ENCODE peak calls at places on chromosomes 16 and 17, in nine cellular contexts. S, P, U, W, L, B, K, O and I are unnamed samples.

GRCh38 chr17:21462259-21462658 is 86.1 kb downstream of the KCNJ12 start:
- DNase-seq in S (no peak), P (no peak), U (no peak), W (no peak), L (no peak), B (no peak), K (no peak), O (no peak), I (no peak)

GRCh38 chr17:37147301-37147812 is 198.6 kb downstream of the AATF start:
- DNase-seq in S (no peak), P (no peak), U (no peak), W (no peak), L (no peak), B (no peak), K (no peak), O (no peak), I (no peak)

GRCh38 chr17:57405486-57406072 is 149.3 kb downstream of the MSI2 start:
- DNase-seq in S (peak; percentile 31), P (no peak), U (no peak), W (no peak), L (no peak), B (no peak), K (no peak), O (no peak), I (no peak)

GRCh38 chr16:56935201-56935600 is 3.3 kb downstream of the HERPUD1 start:
- DNase-seq in S (no peak), P (no peak), U (no peak), W (no peak), L (peak; percentile 0), B (no peak), K (no peak), O (no peak), I (no peak)

GRCh38 chr17:36485805-36486203 is 677 bp upstream of the ZNHIT3 start:
- DNase-seq in S (no peak), P (no peak), U (no peak), W (no peak), L (no peak), B (no peak), K (no peak), O (no peak), I (no peak)

GRCh38 chr16:50603206-50604064 is 55.2 kb downstream of the NKD1 start:
- DNase-seq in S (peak; percentile 54), P (peak; percentile 61), U (no peak), W (no peak), L (peak; percentile 94), B (peak; percentile 33), K (no peak), O (peak; percentile 46), I (no peak)

GRCh38 chr16:71673190-71673956 is 47.4 kb downstream of the MARVELD3 start:
- DNase-seq in S (no peak), P (no peak), U (no peak), W (no peak), L (no peak), B (no peak), K (no peak), O (no peak), I (no peak)

GRCh38 chr16:12758031-12758669 is 45.5 kb downstream of the CPPED1 start:
- DNase-seq in S (peak; percentile 8), P (no peak), U (no peak), W (no peak), L (no peak), B (no peak), K (no peak), O (no peak), I (no peak)

GRCh38 chr17:4950075-4950756 is 703 bp upstream of the ENO3 start:
- DNase-seq in S (no peak), P (peak; percentile 74), U (peak; percentile 61), W (no peak), L (no peak), B (peak; percentile 75), K (peak; percentile 86), O (peak; percentile 90), I (peak; percentile 40)

GRCh38 chr16:67537636-67538591 is 9.3 kb downstream of the RIPOR1 start:
- DNase-seq in S (peak; percentile 50), P (peak; percentile 76), U (peak; percentile 58), W (peak; percentile 69), L (no peak), B (peak; percentile 73), K (peak; percentile 72), O (peak; percentile 89), I (peak; percentile 65)

GRCh38 chr16:83781-84615 is 6.0 kb downstream of the MPG start:
- DNase-seq in S (peak; percentile 48), P (no peak), U (no peak), W (no peak), L (peak; percentile 87), B (no peak), K (no peak), O (peak; percentile 53), I (peak; percentile 94)
- H3K36me3 ChIP-seq in S (peaks cover 72% of the 10 kb centered on the region), P (no peaks in the 10 kb centered on the region), U (peaks cover 32% of the 10 kb centered on the region), W (peaks cover 9% of the 10 kb centered on the region), L (peaks cover 62% of the 10 kb centered on the region), B (no peaks in the 10 kb centered on the region), K (peaks cover 29% of the 10 kb centered on the region), O (peaks cover 3% of the 10 kb centered on the region), I (peaks cover 20% of the 10 kb centered on the region)

DNA sequence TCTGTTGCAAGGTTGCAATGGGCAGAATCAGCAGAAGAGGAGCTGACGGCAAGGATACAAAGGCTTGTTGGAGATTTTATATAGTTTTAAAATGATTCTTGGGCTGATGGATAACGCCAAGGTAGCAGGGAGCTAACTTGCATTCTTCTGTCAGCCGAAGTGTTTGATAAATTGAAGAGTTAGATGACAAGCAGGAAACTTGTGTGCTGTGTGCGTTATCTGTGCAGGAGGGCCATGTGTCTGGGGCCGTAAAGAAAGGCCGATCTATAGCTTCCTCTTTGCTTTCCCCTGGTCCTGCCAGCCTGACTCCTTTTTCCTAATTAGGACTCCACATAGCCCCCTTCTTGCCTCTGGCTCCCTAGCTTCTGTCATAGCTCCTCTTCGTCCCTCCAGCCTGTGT is 6.7 kb upstream of the WWOX start:
- DNase-seq in S (no peak), P (no peak), U (no peak), W (no peak), L (no peak), B (no peak), K (no peak), O (no peak), I (no peak)
- H3K27ac ChIP-seq in S (no peak overlapping the region), P (no peak overlapping the region), U (no peak overlapping the region), W (no peak overlapping the region), L (no peak overlapping the region), B (no peak overlapping the region), K (no peak overlapping the region), O (no peak overlapping the region), I (no peak overlapping the region)

GRCh38 chr16:14240964-14241363 is 169.8 kb downstream of the MRTFB start:
- DNase-seq in S (no peak), P (no peak), U (no peak), W (no peak), L (no peak), B (no peak), K (no peak), O (no peak), I (no peak)
- H3K36me3 ChIP-seq in S (peaks cover 78% of the 10 kb centered on the region), P (no peaks in the 10 kb centered on the region), U (peaks cover 11% of the 10 kb centered on the region), W (no peaks in the 10 kb centered on the region), L (peaks cover 36% of the 10 kb centered on the region), B (no peaks in the 10 kb centered on the region), K (peaks cover 8% of the 10 kb centered on the region), O (no peaks in the 10 kb centered on the region), I (peaks cover 36% of the 10 kb centered on the region)

GRCh38 chr17:9845306-9845705 is 19.6 kb downstream of the GLP2R start:
- DNase-seq in S (no peak), P (no peak), U (no peak), W (no peak), L (no peak), B (no peak), K (no peak), O (no peak), I (no peak)

GRCh38 chr17:9843152-9844010 is 17.7 kb downstream of the GLP2R start:
- DNase-seq in S (peak; percentile 71), P (no peak), U (no peak), W (no peak), L (no peak), B (no peak), K (no peak), O (no peak), I (no peak)

GRCh38 chr17:9844153-9844552 is 18.4 kb downstream of the GLP2R start:
- DNase-seq in S (no peak), P (no peak), U (no peak), W (no peak), L (no peak), B (no peak), K (no peak), O (no peak), I (no peak)

GRCh38 chr17:9839433-9839832 is 13.7 kb downstream of the GLP2R start:
- DNase-seq in S (no peak), P (no peak), U (no peak), W (no peak), L (no peak), B (no peak), K (no peak), O (no peak), I (no peak)

GRCh38 chr17:9842057-9842758 is 16.5 kb downstream of the GLP2R start:
- DNase-seq in S (peak; percentile 91), P (peak; percentile 77), U (peak; percentile 27), W (no peak), L (peak; percentile 87), B (peak; percentile 52), K (peak; percentile 80), O (no peak), I (peak; percentile 22)
- H3K27ac ChIP-seq in S (peak overlapping the region; percentile 54), P (peak overlapping the region; percentile 51), U (peak overlapping the region; percentile 86), W (no peak overlapping the region), L (peak overlapping the region; percentile 64), B (peak overlapping the region; percentile 77), K (peak overlapping the region; percentile 24), O (no peak overlapping the region), I (peak overlapping the region; percentile 36)

DNA sequence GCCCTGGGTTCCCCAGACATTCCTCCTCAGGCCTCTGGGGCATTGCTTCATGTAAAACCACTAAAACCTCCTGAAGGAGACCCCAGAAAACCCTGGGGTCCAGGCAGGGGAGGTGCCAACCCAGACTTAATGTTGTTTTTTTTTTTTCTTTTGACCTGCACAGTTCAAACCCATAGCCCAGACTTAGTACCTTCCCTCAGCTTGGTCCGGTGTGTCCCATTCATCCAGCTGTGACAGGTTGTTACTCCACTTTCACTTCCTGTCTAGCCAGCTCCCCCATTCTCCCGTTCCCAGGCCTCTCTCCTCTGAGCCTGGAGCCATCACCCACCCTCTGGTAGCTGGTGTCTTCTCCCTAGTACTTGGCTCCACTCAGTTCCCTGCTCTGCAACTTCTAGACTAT is 4.8 kb downstream of the CDR2L start:
- DNase-seq in S (peak; percentile 27), P (no peak), U (no peak), W (no peak), L (no peak), B (no peak), K (no peak), O (no peak), I (no peak)
- H3K36me3 ChIP-seq in S (no peaks in the 10 kb centered on the region), P (no peaks in the 10 kb centered on the region), U (no peaks in the 10 kb centered on the region), W (no peaks in the 10 kb centered on the region), L (no peaks in the 10 kb centered on the region), B (no peaks in the 10 kb centered on the region), K (no peaks in the 10 kb centered on the region), O (no peaks in the 10 kb centered on the region), I (no peaks in the 10 kb centered on the region)